ENCODE peak calls at places on chromosomes 5 and 9, in six cellular contexts. C is HepG2, P is GM12878, I is K562, A is GM12891, X is H1. V is an unnamed sample.

GRCh38 chr5:112960316-112960715 is 16.3 kb upstream of the DCP2 start:
- DNase-seq in P (no peak), I (no peak), A (no peak), C (no peak), X (no peak), V (no peak)

GRCh38 chr5:113181853-113182490 is 205.4 kb downstream of the DCP2 start:
- DNase-seq in C (no peak), P (no peak), X (no peak), A (no peak), I (no peak), V (no peak)

GRCh38 chr5:137004279-137004678 is 494.8 kb downstream of the SPOCK1 start:
- DNase-seq in P (no peak), A (no peak), X (no peak), C (no peak), I (no peak), V (no peak)

GRCh38 chr5:392431-392988 is 50.5 kb upstream of the EXOC3 start:
- DNase-seq in P (peak), A (peak), X (no peak), I (no peak), C (no peak), V (no peak)

GRCh38 chr9:96491079-96491879 is 41.3 kb downstream of the HABP4 start:
- DNase-seq in C (peak), X (no peak), P (no peak), I (no peak), A (no peak), V (no peak)

GRCh38 chr9:113345165-113345564 is 4.2 kb upstream of the BSPRY start:
- DNase-seq in I (no peak), C (peak), A (no peak), P (no peak), X (no peak), V (no peak)

GRCh38 chr9:98121096-98121495 is 2.1 kb upstream of the TRIM14 start:
- DNase-seq in A (no peak), P (no peak), C (no peak), I (no peak), X (no peak), V (no peak)

GRCh38 chr5:134437340-134438267 is 25.9 kb upstream of the CDKN2AIPNL start:
- DNase-seq in I (peak), X (no peak), A (no peak), P (no peak), C (no peak), V (no peak)

GRCh38 chr9:36855443-36856315 is 178.4 kb downstream of the PAX5 start:
- DNase-seq in P (no peak), A (no peak), I (peak), X (no peak), C (peak), V (peak)

GRCh38 chr9:132350861-132351315 is 3.9 kb downstream of the SETX start:
- DNase-seq in P (no peak), A (no peak), X (no peak), I (no peak), C (no peak), V (no peak)

GRCh38 chr9:124353811-124354274 is 61.4 kb downstream of the PSMB7 start:
- DNase-seq in X (no peak), P (no peak), A (no peak), I (no peak), C (no peak), V (no peak)
- TF ChIP-seq TAF1 in X (no peak), P (no peak), A (no peak), I (no peak), C (no peak), V (no peak)

DNA sequence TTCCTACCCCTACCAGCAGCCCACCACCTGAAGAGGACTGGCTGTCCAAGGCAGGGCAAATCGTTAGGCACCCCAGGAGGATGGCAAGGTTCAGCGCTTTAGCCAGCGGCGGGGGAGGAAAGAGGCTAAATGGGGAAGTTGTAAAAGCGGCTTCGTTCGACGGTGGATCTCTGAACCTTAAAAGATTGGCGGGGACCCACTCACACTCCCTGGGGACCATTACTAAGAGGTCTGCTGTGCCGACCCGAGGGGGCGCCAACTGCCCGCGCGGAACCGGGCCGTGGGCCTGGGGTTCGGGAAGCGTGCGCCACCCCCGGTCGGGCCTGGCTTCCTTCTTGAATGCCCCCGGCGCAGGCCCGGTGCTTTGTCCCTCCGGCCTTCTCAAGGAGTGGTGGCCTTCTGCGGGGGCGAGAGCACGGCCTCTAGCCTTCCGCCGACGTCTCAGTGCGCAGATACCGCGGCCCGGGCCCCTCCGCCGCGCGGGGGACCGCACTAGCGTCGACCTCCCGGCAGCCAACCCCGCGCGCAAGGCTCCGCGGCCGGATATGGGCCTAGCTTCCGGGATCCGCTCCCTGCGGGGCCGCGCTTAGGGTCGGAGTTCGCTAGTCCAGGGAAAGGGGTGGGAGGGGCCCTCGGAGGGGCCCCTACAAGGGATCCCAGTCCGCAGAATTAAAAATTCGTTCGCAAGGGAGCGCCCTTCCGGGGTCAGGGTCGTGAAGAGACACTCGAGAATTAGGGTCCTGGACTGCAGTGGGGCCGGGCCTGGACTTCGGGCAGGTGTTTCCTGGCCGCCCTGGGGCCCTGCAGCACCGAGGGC is 10.5 kb downstream of the NR2F1-AS1 start:
- DNase-seq in X (no peak), C (no peak), I (no peak), A (no peak), P (no peak), V (no peak)
- TF ChIP-seq POLR2A in X (no peak), C (no peak), I (no peak), A (no peak), P (no peak), V (no peak)

GRCh38 chr9:115034801-115035200 is 83.2 kb downstream of the TNC start:
- DNase-seq in C (no peak), X (no peak), I (no peak), P (no peak), A (no peak), V (no peak)
- TF ChIP-seq POLR2AphosphoS5 in C (no peak), X (no peak), I (no peak), P (no peak), A (no peak), V (no peak)

GRCh38 chr5:84568171-84568570 is 183.5 kb upstream of the EDIL3 start:
- DNase-seq in A (no peak), C (no peak), I (no peak), P (no peak), X (no peak), V (no peak)

GRCh38 chr5:84569307-84569706 is 184.6 kb upstream of the EDIL3 start:
- DNase-seq in X (no peak), P (no peak), C (no peak), I (no peak), A (no peak), V (no peak)

GRCh38 chr5:84578226-84578625 is 193.5 kb upstream of the EDIL3 start:
- DNase-seq in P (no peak), C (no peak), X (no peak), A (no peak), I (no peak), V (no peak)

DNA sequence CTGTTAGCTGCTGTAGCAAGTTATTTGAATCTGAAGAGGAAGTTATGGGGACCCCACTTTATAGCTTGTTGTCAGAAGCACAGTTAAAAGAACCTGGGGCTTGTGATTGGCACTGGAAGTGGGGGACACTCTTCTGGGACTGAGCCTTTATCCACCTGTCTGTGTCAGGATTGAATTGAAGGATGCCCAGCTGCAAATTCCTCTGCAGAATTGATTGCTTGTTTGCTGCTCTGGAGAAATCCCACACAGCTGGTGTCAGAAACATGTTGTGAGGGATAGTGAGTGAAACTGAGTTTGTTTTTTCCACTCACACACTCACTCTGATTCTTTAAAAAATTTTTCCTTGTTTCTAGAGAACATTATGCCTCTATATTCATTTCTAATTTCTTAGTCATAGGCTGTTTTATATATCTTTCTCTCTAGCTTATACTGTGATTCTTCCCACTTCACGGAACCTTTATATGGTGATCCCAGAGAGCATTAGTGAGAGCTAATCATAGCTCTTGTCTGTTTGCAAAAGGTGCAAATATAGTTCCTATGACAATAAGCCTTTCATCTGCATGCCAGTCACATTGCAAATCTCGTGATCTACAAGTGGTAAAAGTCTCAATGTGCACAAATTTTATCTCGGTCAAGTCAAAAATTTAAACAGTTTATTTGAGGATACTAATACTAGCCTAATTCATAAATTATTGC is 188.5 kb upstream of the EDIL3 start:
- DNase-seq in X (no peak), C (no peak), I (no peak), P (no peak), A (no peak), V (no peak)
- TF ChIP-seq TAF1 in X (no peak), C (no peak), I (no peak), P (no peak), A (no peak), V (no peak)

DNA sequence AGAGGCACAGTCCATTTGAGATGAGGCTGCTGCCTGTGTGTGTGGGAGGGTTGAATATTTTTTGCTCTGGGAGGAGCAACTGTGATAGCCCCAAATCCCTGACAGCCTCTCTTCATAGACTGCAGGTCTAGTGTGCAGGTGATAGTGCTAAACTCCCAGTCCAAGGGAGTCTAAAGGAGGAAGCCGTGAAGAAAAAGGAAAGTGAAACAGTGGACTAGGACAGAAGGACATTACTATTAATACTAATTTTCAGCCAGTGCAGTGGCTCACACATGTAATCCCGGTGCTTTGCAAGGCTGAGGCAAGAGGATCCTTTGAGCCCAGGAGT is 295.0 kb downstream of the PDE4D start:
- DNase-seq in C (no peak), X (no peak), P (no peak), A (no peak), I (no peak), V (no peak)
- TF ChIP-seq POLR2A in C (no peak), X (no peak), P (no peak), A (no peak), I (no peak), V (no peak)

GRCh38 chr9:125746017-125746773 is 978 bp upstream of the PBX3 start:
- DNase-seq in I (peak), A (peak), C (peak), P (peak), X (peak), V (peak)
- TF ChIP-seq POLR2AphosphoS5 in I (no peak), A (peak), C (no peak), P (peak), X (peak), V (no peak)

V was measured in GM12892.